ENCODE peak calls at places on chromosomes 16 and 17, in seven cellular contexts. N, I, S, K, G, J and E are unnamed samples.

GRCh38 chr17:71828182-71828596 is 292.6 kb upstream of the SOX9 start:
- DNase-seq in S (no peak), K (no peak), I (no peak), N (no peak), J (peak; percentile 8), G (peak; percentile 59), E (peak; percentile 70)

GRCh38 chr16:4846503-4846900 is 586 bp downstream of the GLYR1 start:
- DNase-seq in I (peak; percentile 73), J (peak; percentile 44), N (peak; percentile 79), G (peak; percentile 67), K (peak; percentile 48), S (peak; percentile 78), E (peak; percentile 67)

GRCh38 chr17:50272711-50273653 is 1.3 kb upstream of the TMEM92 start:
- DNase-seq in I (peak; percentile 73), N (peak; percentile 81), J (peak; percentile 85), G (no peak), S (peak; percentile 24), K (peak; percentile 55), E (peak; percentile 85)

GRCh38 chr17:50218771-50219315 is 17.4 kb upstream of the COL1A1 start:
- DNase-seq in G (no peak), I (no peak), N (no peak), K (no peak), S (no peak), J (no peak), E (no peak)

GRCh38 chr16:55370762-55371482 is 46.9 kb downstream of the IRX6 start:
- DNase-seq in J (peak; percentile 66), N (peak; percentile 52), S (no peak), K (peak; percentile 65), I (peak; percentile 75), G (peak; percentile 85), E (peak; percentile 77)

GRCh38 chr16:83356266-83356665 is 451.5 kb upstream of the HSBP1 start:
- DNase-seq in N (no peak), J (peak; percentile 25), I (no peak), G (peak; percentile 56), S (peak; percentile 63), K (no peak), E (no peak)

GRCh38 chr17:57892146-57892819 is 42.4 kb upstream of the MRPS23 start:
- DNase-seq in N (peak; percentile 92), K (peak; percentile 90), I (peak; percentile 92), J (peak; percentile 96), G (peak; percentile 86), S (peak; percentile 82), E (peak; percentile 93)

GRCh38 chr17:41837761-41838538 is at the start of gene KLHL10:
- DNase-seq in N (no peak), J (no peak), I (no peak), S (no peak), K (no peak), G (no peak), E (no peak)

GRCh38 chr17:6997171-6997570 is 1.3 kb downstream of the ALOX12 start:
- DNase-seq in N (no peak), S (no peak), J (no peak), K (no peak), G (no peak), I (no peak), E (no peak)

GRCh38 chr17:79747508-79748295 is 17.0 kb downstream of the ENPP7 start:
- DNase-seq in I (no peak), G (no peak), S (no peak), K (no peak), N (no peak), J (no peak), E (peak; percentile 58)

GRCh38 chr16:55499951-55500350 is 8.9 kb upstream of the LPCAT2 start:
- DNase-seq in S (no peak), G (no peak), N (no peak), K (no peak), I (no peak), J (peak; percentile 40), E (no peak)

GRCh38 chr17:76481091-76481655 is 13.8 kb downstream of the AANAT start:
- DNase-seq in G (no peak), S (peak; percentile 93), J (no peak), N (no peak), I (no peak), K (no peak), E (no peak)

GRCh38 chr16:84223456-84223855 is 16.4 kb downstream of the KCNG4 start:
- DNase-seq in N (no peak), K (no peak), I (no peak), S (no peak), G (no peak), J (no peak), E (no peak)

GRCh38 chr16:2142942-2143868 is 5.2 kb upstream of the RAB26 start:
- DNase-seq in S (no peak), J (no peak), I (no peak), N (no peak), K (no peak), G (peak; percentile 82), E (no peak)

GRCh38 chr16:88622866-88623265 is 15.5 kb upstream of the IL17C start:
- DNase-seq in I (no peak), S (no peak), G (peak; percentile 60), J (no peak), K (no peak), N (no peak), E (no peak)

GRCh38 chr17:6035801-6036394 is 34.3 kb upstream of the WSCD1 start:
- DNase-seq in N (no peak), J (no peak), K (no peak), G (no peak), S (no peak), I (no peak), E (no peak)

DNA sequence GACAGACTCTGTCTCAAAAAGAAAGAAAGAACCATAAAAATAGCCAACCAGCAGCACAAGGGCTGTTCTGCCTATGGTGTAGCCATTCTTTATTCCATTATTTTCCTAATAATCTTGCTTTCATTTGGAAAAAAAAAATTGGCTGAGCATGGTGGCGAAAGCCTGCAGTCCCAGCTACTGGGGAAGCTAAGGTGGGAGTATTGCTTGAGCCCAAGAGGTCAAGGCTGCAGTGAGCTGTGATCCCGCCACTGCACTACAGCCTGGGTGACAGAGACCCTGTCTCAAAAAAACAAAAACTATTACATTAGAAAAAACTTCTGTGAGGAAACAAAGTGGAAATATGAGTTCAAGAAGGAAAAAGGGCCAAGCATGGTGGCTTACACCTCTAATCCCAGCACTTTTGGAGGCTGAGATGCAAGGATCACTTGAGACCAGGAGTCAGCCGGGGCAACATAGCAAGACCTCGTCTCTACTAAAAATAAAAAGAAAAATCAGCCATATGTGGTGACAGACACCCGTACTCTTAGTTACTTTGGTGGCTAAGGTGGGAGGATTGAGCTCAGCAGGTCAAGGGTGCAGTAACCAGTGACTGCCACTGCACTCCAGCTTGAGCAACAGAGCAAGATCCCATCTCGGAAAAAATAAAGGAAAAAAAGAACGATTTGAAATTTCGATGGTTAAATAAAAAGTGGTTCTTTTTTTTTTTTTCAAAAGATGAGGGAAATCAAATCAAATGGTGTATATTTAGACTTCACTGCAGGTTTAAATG is 2.5 kb downstream of the DCAKD start:
- DNase-seq in J (no peak), N (no peak), I (no peak), G (no peak), S (no peak), K (no peak), E (no peak)
- TF ChIP-seq CTCF in J (peak; percentile 21), N (no peak), I (peak; percentile 11), G (peak; percentile 7), S (peak; percentile 29), K (peak; percentile 32), E (peak; percentile 52)

GRCh38 chr17:74045608-74046007 is 157.9 kb upstream of the RPL38 start:
- DNase-seq in S (no peak), N (no peak), K (no peak), I (no peak), J (no peak), G (no peak), E (no peak)
- TF ChIP-seq CTCF in S (no peak), N (no peak), K (no peak), I (no peak), J (no peak), G (no peak), E (no peak)

DNA sequence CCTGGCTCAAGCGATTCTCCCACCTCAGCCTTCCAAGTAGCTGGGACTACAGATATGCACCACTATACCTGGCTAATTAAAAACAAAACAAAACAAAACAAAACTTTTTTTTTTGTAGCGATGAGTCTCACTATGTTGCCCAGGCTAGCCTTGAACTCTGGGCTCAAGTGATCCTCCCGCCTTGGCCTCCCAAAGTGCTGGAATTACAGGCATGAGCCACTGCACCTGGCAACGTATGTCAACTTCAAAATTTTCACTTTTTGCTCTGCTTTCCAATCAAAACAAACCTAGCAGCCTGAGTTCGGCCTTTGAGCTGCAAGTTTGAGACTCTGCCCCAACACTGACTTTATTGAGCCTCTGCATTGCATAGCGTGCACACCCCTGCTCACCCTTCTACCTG is 4.5 kb upstream of the RAI1 start:
- DNase-seq in G (no peak), K (no peak), S (no peak), I (no peak), J (no peak), N (no peak), E (no peak)
- TF ChIP-seq CTCF in G (no peak), K (no peak), S (no peak), I (no peak), J (no peak), N (no peak), E (no peak)

GRCh38 chr17:81870155-81870977 is 771 bp downstream of the ARHGDIA start:
- DNase-seq in N (peak; percentile 76), J (no peak), S (peak; percentile 62), I (peak; percentile 78), G (no peak), K (peak; percentile 53), E (no peak)

GRCh38 chr17:81868674-81869220 is 2.4 kb downstream of the ARHGDIA start:
- DNase-seq in N (peak; percentile 59), G (no peak), I (no peak), K (peak; percentile 69), J (no peak), S (no peak), E (no peak)

GRCh38 chr17:81870978-81871386 is at the start of gene ARHGDIA:
- DNase-seq in K (no peak), G (no peak), J (no peak), N (peak; percentile 95), S (no peak), I (no peak), E (no peak)

GRCh38 chr17:81867952-81868673 is 3.0 kb downstream of the ARHGDIA start:
- DNase-seq in K (no peak), N (no peak), I (no peak), S (no peak), J (no peak), G (no peak), E (no peak)

DNA sequence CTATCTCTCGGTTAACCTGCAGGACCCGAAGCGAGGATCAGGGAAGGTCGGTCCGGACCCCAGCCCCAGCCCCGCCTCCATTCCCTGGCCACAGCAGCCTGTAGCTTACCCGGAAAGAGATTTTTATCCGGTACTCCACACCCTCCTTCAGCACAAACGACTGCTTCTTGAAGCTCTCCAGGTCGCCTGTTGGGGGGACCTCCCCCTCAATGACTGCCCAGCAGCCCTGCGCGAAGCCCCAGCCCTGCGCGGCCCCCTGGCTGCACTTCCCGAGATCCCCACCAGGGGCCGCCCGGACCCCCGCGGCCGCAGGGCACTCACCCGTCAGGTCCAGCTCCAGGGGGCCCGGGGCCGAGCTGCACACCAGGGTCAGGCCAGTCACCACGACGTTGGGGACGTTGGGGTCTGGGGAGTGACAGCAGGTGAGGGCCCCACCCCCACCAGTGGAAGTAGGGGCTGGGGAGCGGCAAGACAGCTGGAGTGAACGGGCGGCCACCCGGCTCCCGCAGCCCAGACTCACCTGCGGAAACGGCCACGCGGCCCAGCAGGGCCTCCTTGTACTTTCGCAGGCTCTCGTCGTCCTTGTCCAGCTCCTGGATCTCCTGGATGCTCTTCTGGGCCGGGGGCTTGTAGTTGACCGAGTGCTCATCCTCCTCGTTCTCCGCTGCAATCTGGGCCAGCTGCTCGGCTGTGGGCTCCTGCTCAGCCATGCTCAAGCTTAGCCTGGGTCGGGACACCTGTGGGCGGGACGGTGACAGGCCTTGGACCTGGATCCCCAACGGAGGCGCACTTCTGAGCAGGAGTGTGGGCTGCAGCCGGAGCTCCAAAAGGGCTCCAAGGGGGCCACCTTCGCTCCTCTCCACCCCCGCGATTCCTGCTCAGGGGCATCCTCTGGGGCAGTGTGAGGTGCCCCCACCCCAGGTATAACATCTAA is 1.6 kb downstream of the ARHGDIA start:
- DNase-seq in S (peak; percentile 65), N (peak; percentile 66), I (no peak), G (no peak), J (peak; percentile 71), K (peak; percentile 57), E (peak; percentile 82)
- TF ChIP-seq CTCF in S (peak; percentile 89), N (peak; percentile 70), I (peak; percentile 90), G (peak; percentile 76), J (peak; percentile 98), K (peak; percentile 92), E (peak; percentile 100)